ENCODE peak calls at places on chromosomes 2 and 18, in five cellular contexts. One of them, this sample, is unnamed.

GRCh38 chr2:143451622-143452021 is 322.4 kb downstream of the ARHGAP15 start:
- DNase-seq in K562: no peak
- DNase-seq in breast epithelium: no peak
- DNase-seq in tibial artery: no peak
- DNase-seq in GM06990: no peak
- DNase-seq in this sample: peak; percentile 48

GRCh38 chr2:235005603-235006259 is 53.9 kb downstream of the SH3BP4 start:
- DNase-seq in K562: no peak
- DNase-seq in tibial artery: peak; percentile 86
- DNase-seq in GM06990: no peak
- DNase-seq in breast epithelium: no peak
- DNase-seq in this sample: no peak

GRCh38 chr2:129748653-129749052 is 230.8 kb upstream of the RAB6C start:
- DNase-seq in K562: no peak
- DNase-seq in GM06990: no peak
- DNase-seq in tibial artery: no peak
- DNase-seq in breast epithelium: no peak
- DNase-seq in this sample: no peak

GRCh38 chr2:46306320-46306719 is 9.1 kb downstream of the EPAS1 start:
- DNase-seq in GM06990: no peak
- DNase-seq in breast epithelium: no peak
- DNase-seq in tibial artery: no peak
- DNase-seq in K562: no peak
- DNase-seq in this sample: peak; percentile 92

GRCh38 chr2:212124597-212124996 is 414.0 kb downstream of the ERBB4 start:
- DNase-seq in GM06990: no peak
- DNase-seq in tibial artery: no peak
- DNase-seq in breast epithelium: no peak
- DNase-seq in K562: no peak
- DNase-seq in this sample: no peak

GRCh38 chr18:394997-395383 is 105.5 kb downstream of the COLEC12 start:
- DNase-seq in breast epithelium: no peak
- DNase-seq in K562: no peak
- DNase-seq in GM06990: no peak
- DNase-seq in tibial artery: no peak
- DNase-seq in this sample: no peak

GRCh38 chr2:207330912-207331311 is 165.2 kb upstream of the KLF7 start:
- DNase-seq in tibial artery: no peak
- DNase-seq in K562: no peak
- DNase-seq in breast epithelium: no peak
- DNase-seq in GM06990: peak; percentile 73
- DNase-seq in this sample: peak; percentile 91

GRCh38 chr2:98551316-98551715 is 57.0 kb downstream of the COA5 start:
- DNase-seq in K562: no peak
- DNase-seq in tibial artery: no peak
- DNase-seq in breast epithelium: no peak
- DNase-seq in GM06990: no peak
- DNase-seq in this sample: no peak

GRCh38 chr18:26863122-26863879 is 2.2 kb downstream of the AQP4 start:
- DNase-seq in tibial artery: no peak
- DNase-seq in GM06990: no peak
- DNase-seq in breast epithelium: peak; percentile 63
- DNase-seq in K562: no peak
- DNase-seq in this sample: no peak

GRCh38 chr2:9490789-9491188 is 16.4 kb downstream of the IAH1 start:
- DNase-seq in GM06990: no peak
- DNase-seq in breast epithelium: no peak
- DNase-seq in tibial artery: no peak
- DNase-seq in K562: no peak
- DNase-seq in this sample: no peak

GRCh38 chr18:63881851-63882250 is 5.7 kb upstream of the SERPINB2 start:
- DNase-seq in breast epithelium: no peak
- DNase-seq in tibial artery: no peak
- DNase-seq in GM06990: no peak
- DNase-seq in K562: no peak
- DNase-seq in this sample: no peak

GRCh38 chr2:40511661-40512213 is 59.8 kb upstream of the SLC8A1 start:
- DNase-seq in K562: no peak
- DNase-seq in breast epithelium: no peak
- DNase-seq in tibial artery: no peak
- DNase-seq in GM06990: no peak
- DNase-seq in this sample: no peak

GRCh38 chr18:77106331-77106730 is 26.3 kb downstream of the MBP start:
- DNase-seq in K562: peak; percentile 15
- DNase-seq in GM06990: peak; percentile 50
- DNase-seq in tibial artery: no peak
- DNase-seq in breast epithelium: no peak
- DNase-seq in this sample: no peak

GRCh38 chr18:59140287-59140885 is 702 bp downstream of the SEC11C start:
- DNase-seq in breast epithelium: peak; percentile 17
- DNase-seq in tibial artery: no peak
- DNase-seq in K562: peak; percentile 26
- DNase-seq in GM06990: no peak
- DNase-seq in this sample: peak; percentile 6

GRCh38 chr2:112907001-112907949 is 3.7 kb upstream of the IL37 start:
- DNase-seq in breast epithelium: no peak
- DNase-seq in K562: no peak
- DNase-seq in tibial artery: no peak
- DNase-seq in GM06990: no peak
- DNase-seq in this sample: no peak

GRCh38 chr2:57906152-57906732 is 140.4 kb upstream of the VRK2 start:
- DNase-seq in tibial artery: no peak
- DNase-seq in GM06990: no peak
- DNase-seq in breast epithelium: no peak
- DNase-seq in K562: peak; percentile 51
- DNase-seq in this sample: no peak

GRCh38 chr2:11124760-11125068 is 30.6 kb upstream of the SLC66A3 start:
- DNase-seq in breast epithelium: no peak
- DNase-seq in tibial artery: no peak
- DNase-seq in K562: no peak
- DNase-seq in GM06990: no peak
- DNase-seq in this sample: no peak

GRCh38 chr18:24446453-24446852 is 14.0 kb upstream of the HRH4 start:
- DNase-seq in K562: no peak
- DNase-seq in tibial artery: no peak
- DNase-seq in GM06990: peak; percentile 30
- DNase-seq in breast epithelium: no peak
- DNase-seq in this sample: no peak

GRCh38 chr18:24443870-24444269 is 16.6 kb upstream of the HRH4 start:
- DNase-seq in GM06990: no peak
- DNase-seq in breast epithelium: no peak
- DNase-seq in tibial artery: no peak
- DNase-seq in K562: no peak
- DNase-seq in this sample: no peak

GRCh38 chr18:24447961-24448360 is 12.5 kb upstream of the HRH4 start:
- DNase-seq in tibial artery: no peak
- DNase-seq in GM06990: no peak
- DNase-seq in K562: no peak
- DNase-seq in breast epithelium: no peak
- DNase-seq in this sample: no peak

GRCh38 chr18:24446953-24447537 is 13.4 kb upstream of the HRH4 start:
- DNase-seq in tibial artery: no peak
- DNase-seq in breast epithelium: no peak
- DNase-seq in K562: no peak
- DNase-seq in GM06990: no peak
- DNase-seq in this sample: no peak
- TF ChIP-seq CTCF in tibial artery: no peak
- TF ChIP-seq CTCF in breast epithelium: no peak
- TF ChIP-seq CTCF in K562: no peak
- TF ChIP-seq CTCF in GM06990: no peak
- TF ChIP-seq CTCF in this sample: peak; percentile 44

DNA sequence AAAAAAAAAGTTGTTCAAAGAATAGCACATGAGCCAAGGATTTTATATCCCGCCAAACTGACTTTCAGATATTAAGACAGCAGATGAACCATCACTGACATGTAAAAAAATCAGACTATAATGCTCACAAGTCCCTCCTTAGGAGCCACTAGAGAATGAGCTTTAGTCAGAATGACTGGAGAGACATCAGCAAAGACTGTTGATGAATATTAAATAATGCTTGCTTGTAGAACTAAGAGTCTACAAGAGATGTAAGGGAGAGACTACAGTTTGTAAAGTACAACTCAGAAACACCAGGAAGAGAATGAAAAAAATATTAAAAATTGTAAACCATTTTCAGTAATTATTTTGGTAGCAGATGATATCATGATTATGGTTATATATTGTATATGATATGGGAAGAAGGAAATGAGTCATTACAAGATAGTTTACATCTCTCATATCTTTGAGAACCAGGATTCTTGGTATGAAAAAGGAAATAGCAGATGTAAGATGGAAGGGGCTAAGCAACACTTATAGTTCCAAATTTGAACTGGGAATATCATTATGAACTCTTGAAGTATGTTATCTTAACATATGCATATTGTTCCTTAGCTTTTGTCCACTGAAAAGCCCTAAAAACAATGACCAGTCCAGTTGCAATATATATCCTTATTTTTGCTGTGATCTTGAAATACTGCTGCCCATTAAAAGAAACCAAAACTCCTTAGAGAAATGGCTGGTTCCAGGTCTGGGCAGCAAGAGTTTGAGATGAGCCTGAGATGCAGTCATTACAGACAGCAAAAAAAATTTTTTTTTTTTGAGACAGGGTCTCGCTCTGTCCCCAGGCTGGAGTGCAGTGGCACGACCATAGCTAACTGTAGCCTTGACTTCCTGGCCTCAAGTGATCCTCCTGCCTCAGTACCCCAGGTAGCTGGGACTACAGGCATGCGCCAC is 55.7 kb downstream of the PTPN2 start:
- DNase-seq in tibial artery: no peak
- DNase-seq in GM06990: peak; percentile 29
- DNase-seq in K562: no peak
- DNase-seq in breast epithelium: no peak
- DNase-seq in this sample: no peak
- H3K4me3 ChIP-seq in tibial artery: no peak overlapping the region
- H3K4me3 ChIP-seq in GM06990: no peak overlapping the region
- H3K4me3 ChIP-seq in K562: no peak overlapping the region
- H3K4me3 ChIP-seq in breast epithelium: no peak overlapping the region
- H3K4me3 ChIP-seq in this sample: no peak overlapping the region

DNA sequence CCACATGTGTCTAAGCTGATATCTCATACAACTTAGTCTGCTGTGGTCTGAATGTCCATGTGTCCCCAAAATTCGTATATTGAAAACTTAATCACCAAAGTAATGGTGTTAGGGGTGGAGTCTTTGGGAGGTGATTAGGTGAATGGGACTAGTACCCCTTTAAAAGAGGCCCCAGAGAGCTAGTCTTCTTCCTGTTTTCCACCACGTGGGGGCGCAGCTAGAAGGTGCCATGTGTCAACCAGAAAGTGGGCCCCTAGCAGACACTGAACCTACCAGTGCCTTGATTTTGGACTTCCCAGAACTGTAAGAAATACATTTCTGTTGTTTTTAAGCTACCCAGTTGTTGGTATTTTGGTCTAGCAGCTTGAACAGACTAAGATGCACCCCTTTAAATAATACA is 86.6 kb downstream of the ASB1 start:
- DNase-seq in breast epithelium: no peak
- DNase-seq in K562: peak; percentile 62
- DNase-seq in GM06990: no peak
- DNase-seq in tibial artery: peak; percentile 19
- DNase-seq in this sample: peak; percentile 4
- TF ChIP-seq CTCF in breast epithelium: peak; percentile 41
- TF ChIP-seq CTCF in K562: peak; percentile 63
- TF ChIP-seq CTCF in GM06990: peak; percentile 57
- TF ChIP-seq CTCF in tibial artery: no peak
- TF ChIP-seq CTCF in this sample: peak; percentile 78

GRCh38 chr2:102000813-102001766 is 9.3 kb downstream of the IL1R2 start:
- DNase-seq in tibial artery: no peak
- DNase-seq in K562: no peak
- DNase-seq in breast epithelium: no peak
- DNase-seq in GM06990: no peak
- DNase-seq in this sample: no peak
- H3K4me3 ChIP-seq in tibial artery: no peak overlapping the region
- H3K4me3 ChIP-seq in K562: no peak overlapping the region
- H3K4me3 ChIP-seq in breast epithelium: no peak overlapping the region
- H3K4me3 ChIP-seq in GM06990: no peak overlapping the region
- H3K4me3 ChIP-seq in this sample: no peak overlapping the region

GRCh38 chr2:174023591-174024523 is 58.7 kb upstream of the SP3 start:
- DNase-seq in tibial artery: peak; percentile 79
- DNase-seq in GM06990: no peak
- DNase-seq in breast epithelium: peak; percentile 89
- DNase-seq in K562: no peak
- DNase-seq in this sample: no peak
- TF ChIP-seq CTCF in tibial artery: no peak
- TF ChIP-seq CTCF in GM06990: no peak
- TF ChIP-seq CTCF in breast epithelium: no peak
- TF ChIP-seq CTCF in K562: no peak
- TF ChIP-seq CTCF in this sample: no peak

GRCh38 chr18:23623040-23623439 is 36.7 kb upstream of the NPC1 start:
- DNase-seq in K562: no peak
- DNase-seq in tibial artery: no peak
- DNase-seq in breast epithelium: no peak
- DNase-seq in GM06990: no peak
- DNase-seq in this sample: no peak

GRCh38 chr18:23616258-23616657 is 30.0 kb upstream of the NPC1 start:
- DNase-seq in K562: no peak
- DNase-seq in tibial artery: no peak
- DNase-seq in GM06990: no peak
- DNase-seq in breast epithelium: no peak
- DNase-seq in this sample: no peak

GRCh38 chr18:23618862-23619387 is 32.6 kb upstream of the NPC1 start:
- DNase-seq in tibial artery: no peak
- DNase-seq in K562: no peak
- DNase-seq in GM06990: peak; percentile 67
- DNase-seq in breast epithelium: peak; percentile 28
- DNase-seq in this sample: no peak

GRCh38 chr18:23617412-23618009 is 31.2 kb upstream of the NPC1 start:
- DNase-seq in K562: no peak
- DNase-seq in breast epithelium: no peak
- DNase-seq in GM06990: peak; percentile 53
- DNase-seq in tibial artery: no peak
- DNase-seq in this sample: peak; percentile 88

DNA sequence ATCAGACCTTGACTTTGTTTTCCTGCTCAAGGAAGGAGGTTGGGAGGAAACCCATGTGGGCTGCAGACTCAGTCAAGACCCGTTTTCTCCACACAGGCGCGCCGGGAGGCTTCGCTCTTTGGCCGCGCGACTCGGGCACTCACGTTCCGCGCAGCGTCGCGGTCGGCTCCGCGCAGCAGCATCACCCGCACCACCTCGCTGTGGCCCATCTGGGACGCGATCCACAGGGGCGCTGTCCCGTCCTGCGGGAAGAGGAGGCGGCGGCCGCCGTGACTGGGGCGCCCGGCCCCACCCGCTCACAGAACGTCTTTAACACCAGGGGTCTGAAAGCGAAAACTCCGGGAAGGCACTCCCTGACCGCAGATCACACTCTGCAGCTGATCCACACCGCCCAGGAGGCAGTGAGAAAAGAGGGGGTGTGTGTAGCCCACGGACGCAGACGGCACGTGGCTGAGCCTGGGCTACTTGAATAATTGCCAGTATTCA is 33.1 kb upstream of the NPC1 start:
- DNase-seq in tibial artery: no peak
- DNase-seq in breast epithelium: no peak
- DNase-seq in K562: no peak
- DNase-seq in GM06990: peak; percentile 65
- DNase-seq in this sample: no peak
- H3K4me3 ChIP-seq in tibial artery: peak overlapping the region; percentile 53
- H3K4me3 ChIP-seq in breast epithelium: peak overlapping the region; percentile 44
- H3K4me3 ChIP-seq in K562: no peak overlapping the region
- H3K4me3 ChIP-seq in GM06990: peak overlapping the region; percentile 43
- H3K4me3 ChIP-seq in this sample: peak overlapping the region; percentile 57

GRCh38 chr2:133774675-133775005 is 206.4 kb upstream of the NCKAP5 start:
- DNase-seq in breast epithelium: peak; percentile 71
- DNase-seq in K562: no peak
- DNase-seq in tibial artery: peak; percentile 82
- DNase-seq in GM06990: no peak
- DNase-seq in this sample: no peak
- TF ChIP-seq CTCF in breast epithelium: no peak
- TF ChIP-seq CTCF in K562: no peak
- TF ChIP-seq CTCF in tibial artery: no peak
- TF ChIP-seq CTCF in GM06990: no peak
- TF ChIP-seq CTCF in this sample: no peak